ENCODE peak calls at places on chromosomes 16 and 17, in six cellular contexts. N is ascending aorta, V is stomach, R is HCT116, K is cardiac muscle cell, I is Peyer's patch. E is an unnamed sample.

GRCh38 chr16:27324851-27325301 is 11.1 kb downstream of the IL4R start:
- DNase-seq in N (no peak), V (no peak), R (no peak), K (peak; percentile 63), I (no peak), E (peak; percentile 41)

GRCh38 chr17:33202011-33202410 is 91.1 kb downstream of the ASIC2 start:
- DNase-seq in N (no peak), V (no peak), R (no peak), K (no peak), I (no peak), E (no peak)

GRCh38 chr16:57273826-57274225 is 10.6 kb downstream of the PLLP start:
- DNase-seq in N (no peak), V (no peak), R (no peak), K (no peak), I (no peak), E (no peak)

GRCh38 chr17:32927724-32928526 is at the start of gene TMEM98:
- DNase-seq in N (no peak), V (peak; percentile 43), R (no peak), K (peak; percentile 75), I (no peak), E (peak; percentile 70)

GRCh38 chr16:72722552-72722951 is 325.4 kb downstream of the ZFHX3 start:
- DNase-seq in N (no peak), V (no peak), R (no peak), K (no peak), I (no peak), E (no peak)

GRCh38 chr16:49395021-49395420 is 21.4 kb downstream of the C16orf78 start:
- DNase-seq in N (no peak), V (no peak), R (no peak), K (no peak), I (no peak), E (no peak)

GRCh38 chr17:71828182-71828596 is 292.6 kb upstream of the SOX9 start:
- DNase-seq in N (no peak), V (no peak), R (no peak), K (peak; percentile 5), I (no peak), E (no peak)

GRCh38 chr17:2421315-2422147 is 20.7 kb upstream of the MNT start:
- DNase-seq in N (no peak), V (no peak), R (no peak), K (no peak), I (no peak), E (no peak)

GRCh38 chr17:51608251-51608933 is 348.0 kb downstream of the UTP18 start:
- DNase-seq in N (no peak), V (no peak), R (no peak), K (no peak), I (no peak), E (no peak)

GRCh38 chr17:75383842-75384195 is 21.7 kb downstream of the GRB2 start:
- DNase-seq in N (no peak), V (no peak), R (no peak), K (no peak), I (no peak), E (no peak)

GRCh38 chr17:32103476-32104113 is 38.7 kb upstream of the RHOT1 start:
- DNase-seq in N (no peak), V (peak; percentile 43), R (no peak), K (no peak), I (no peak), E (no peak)

GRCh38 chr16:68374251-68374805 is 63.5 kb downstream of the PRMT7 start:
- DNase-seq in N (no peak), V (no peak), R (no peak), K (peak; percentile 76), I (no peak), E (no peak)

GRCh38 chr17:42484304-42484703 is 25.6 kb downstream of the ATP6V0A1 start:
- DNase-seq in N (no peak), V (no peak), R (no peak), K (no peak), I (peak; percentile 58), E (no peak)

GRCh38 chr16:80198265-80198994 is 342.4 kb upstream of the DYNLRB2 start:
- DNase-seq in N (no peak), V (no peak), R (no peak), K (no peak), I (no peak), E (no peak)

GRCh38 chr16:50530277-50531236 is 17.6 kb upstream of the NKD1 start:
- DNase-seq in N (peak; percentile 19), V (peak; percentile 72), R (no peak), K (no peak), I (no peak), E (no peak)

GRCh38 chr16:56451753-56452689 is 667 bp downstream of the OGFOD1 start:
- DNase-seq in N (peak; percentile 81), V (no peak), R (peak; percentile 2), K (peak; percentile 75), I (no peak), E (peak; percentile 32)

GRCh38 chr17:17041571-17042380 is 481 bp upstream of the MPRIP start:
- DNase-seq in N (peak; percentile 99), V (peak; percentile 100), R (peak; percentile 93), K (peak; percentile 99), I (peak; percentile 99), E (peak; percentile 100)
- H3K4me1 ChIP-seq in N (peaks cover 3% of the 10 kb centered on the region), V (peaks cover 47% of the 10 kb centered on the region), R (peaks cover 66% of the 10 kb centered on the region), K (peaks cover 19% of the 10 kb centered on the region), I (peaks cover 16% of the 10 kb centered on the region), E (peaks cover 29% of the 10 kb centered on the region)

GRCh38 chr17:57405486-57406072 is 149.3 kb downstream of the MSI2 start:
- DNase-seq in N (no peak), V (no peak), R (no peak), K (no peak), I (no peak), E (no peak)

GRCh38 chr17:57402691-57403090 is 146.4 kb downstream of the MSI2 start:
- DNase-seq in N (no peak), V (no peak), R (no peak), K (no peak), I (no peak), E (no peak)

GRCh38 chr17:57404807-57405485 is 148.6 kb downstream of the MSI2 start:
- DNase-seq in N (no peak), V (no peak), R (no peak), K (no peak), I (no peak), E (no peak)

GRCh38 chr17:57403241-57403640 is 146.9 kb downstream of the MSI2 start:
- DNase-seq in N (no peak), V (no peak), R (no peak), K (no peak), I (no peak), E (no peak)

GRCh38 chr17:57404073-57404472 is 147.8 kb downstream of the MSI2 start:
- DNase-seq in N (no peak), V (no peak), R (peak; percentile 18), K (no peak), I (no peak), E (no peak)
- TF ChIP-seq CTCF in N (no peak), V (no peak), R (peak; percentile 75), K (no peak), I (no peak), E (no peak)

GRCh38 chr16:15958703-15959348 is 9.4 kb downstream of the ABCC1 start:
- DNase-seq in N (no peak), V (no peak), R (no peak), K (no peak), I (no peak), E (no peak)

GRCh38 chr16:15961060-15961511 is 11.7 kb downstream of the ABCC1 start:
- DNase-seq in N (no peak), V (no peak), R (no peak), K (no peak), I (peak; percentile 41), E (no peak)

GRCh38 chr16:15963307-15963910 is 14.0 kb downstream of the ABCC1 start:
- DNase-seq in N (no peak), V (no peak), R (no peak), K (no peak), I (no peak), E (no peak)

GRCh38 chr16:15960124-15960971 is 10.9 kb downstream of the ABCC1 start:
- DNase-seq in N (no peak), V (no peak), R (no peak), K (no peak), I (no peak), E (no peak)

DNA sequence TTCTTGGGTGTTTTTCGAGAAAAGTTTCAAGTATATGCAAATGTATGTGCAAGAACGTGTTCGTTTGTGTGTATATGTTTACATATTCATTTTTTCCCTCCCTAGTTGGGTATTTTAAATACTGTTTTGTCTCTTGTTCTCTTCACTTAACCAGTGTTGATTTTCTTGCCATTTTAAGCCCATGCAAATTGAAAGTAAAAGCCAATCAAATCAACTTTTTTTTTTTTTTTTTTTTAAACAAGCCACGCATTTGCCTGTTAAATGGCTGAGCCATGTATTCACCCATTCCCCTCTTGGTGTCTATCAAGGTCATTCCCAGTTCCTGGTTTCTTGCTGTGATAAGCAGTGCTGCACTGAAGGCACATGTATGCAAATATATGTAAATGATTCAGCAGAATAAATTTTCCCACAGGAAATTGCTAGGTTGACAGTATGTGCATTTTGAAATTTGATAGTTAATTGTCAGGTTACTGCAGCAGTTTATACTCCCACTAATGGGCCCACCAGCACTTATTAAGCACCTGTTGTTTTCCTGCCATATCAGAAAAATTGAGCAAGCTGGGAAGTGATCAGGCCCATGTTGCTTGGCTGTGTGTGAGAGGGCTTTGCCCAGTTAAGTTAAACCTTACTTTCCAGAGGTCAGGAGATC is 12.3 kb downstream of the ABCC1 start:
- DNase-seq in N (no peak), V (no peak), R (no peak), K (no peak), I (no peak), E (no peak)
- H3K4me1 ChIP-seq in N (peaks cover 9% of the 10 kb centered on the region), V (peaks cover 10% of the 10 kb centered on the region), R (peaks cover 73% of the 10 kb centered on the region), K (no peaks in the 10 kb centered on the region), I (peaks cover 10% of the 10 kb centered on the region), E (no peaks in the 10 kb centered on the region)

GRCh38 chr17:62666801-62667591 is 39.5 kb downstream of the MRC2 start:
- DNase-seq in N (no peak), V (no peak), R (no peak), K (no peak), I (no peak), E (no peak)

GRCh38 chr17:62665599-62665998 is 38.1 kb downstream of the MRC2 start:
- DNase-seq in N (no peak), V (no peak), R (no peak), K (no peak), I (no peak), E (no peak)

GRCh38 chr17:62668091-62668804 is 40.8 kb downstream of the MRC2 start:
- DNase-seq in N (no peak), V (no peak), R (no peak), K (no peak), I (no peak), E (no peak)

GRCh38 chr17:62664336-62665120 is 37.1 kb downstream of the MRC2 start:
- DNase-seq in N (no peak), V (no peak), R (no peak), K (no peak), I (no peak), E (no peak)

DNA sequence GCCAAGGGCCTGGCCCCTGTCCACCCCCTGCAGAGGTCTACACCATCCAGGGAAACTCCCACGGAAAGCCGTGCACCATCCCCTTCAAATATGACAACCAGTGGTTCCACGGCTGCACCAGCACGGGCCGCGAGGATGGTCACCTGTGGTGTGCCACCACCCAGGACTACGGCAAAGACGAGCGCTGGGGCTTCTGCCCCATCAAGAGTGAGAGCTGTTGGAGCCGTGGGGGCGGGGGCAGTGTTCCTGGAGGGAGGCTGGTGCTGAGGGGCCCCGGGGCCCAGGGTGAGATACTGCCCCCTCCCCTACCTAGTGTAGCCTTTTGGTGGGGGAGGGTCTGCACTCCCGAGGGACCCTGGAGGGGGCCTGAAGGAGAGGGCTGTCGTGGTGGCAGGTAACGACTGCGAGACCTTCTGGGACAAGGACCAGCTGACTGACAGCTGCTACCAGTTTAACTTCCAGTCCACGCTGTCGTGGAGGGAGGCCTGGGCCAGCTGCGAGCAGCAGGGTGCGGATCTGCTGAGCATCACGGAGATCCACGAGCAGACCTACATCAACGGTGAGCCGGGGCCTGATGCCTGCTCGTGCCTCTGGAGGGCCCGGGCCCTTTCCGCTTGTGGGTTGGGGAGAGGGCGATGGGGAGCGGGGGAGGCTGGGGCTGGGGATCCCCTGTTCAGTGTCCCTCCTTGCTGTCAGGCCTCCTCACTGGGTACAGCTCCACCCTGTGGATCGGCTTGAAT is 38.8 kb downstream of the MRC2 start:
- DNase-seq in N (no peak), V (no peak), R (no peak), K (no peak), I (no peak), E (no peak)
- TF ChIP-seq CTCF in N (no peak), V (no peak), R (no peak), K (no peak), I (no peak), E (no peak)

E was measured in mucosa of descending colon.